ENCODE peak calls at places on chromosomes 16 and 17, in seven cellular contexts. L, Y, O, K, R, Z and C are unnamed samples.

GRCh38 chr16:1960665-1961630 is 1.6 kb downstream of the NDUFB10 start:
- DNase-seq in L (peak; percentile 18), Y (no peak), O (no peak), K (peak; percentile 43), R (no peak), Z (no peak), C (no peak)

GRCh38 chr16:69309316-69309715 is 1.8 kb upstream of the VPS4A start:
- DNase-seq in L (no peak), Y (no peak), O (no peak), K (no peak), R (no peak), Z (no peak), C (no peak)

GRCh38 chr16:73092236-73092781 is 44.4 kb upstream of the ZFHX3 start:
- DNase-seq in L (no peak), Y (no peak), O (no peak), K (no peak), R (no peak), Z (no peak), C (peak; percentile 35)

GRCh38 chr17:48330877-48331276 is 99.1 kb downstream of the SKAP1 start:
- DNase-seq in L (no peak), Y (no peak), O (no peak), K (no peak), R (no peak), Z (no peak), C (no peak)

GRCh38 chr16:17474572-17474971 is 3.8 kb upstream of the XYLT1 start:
- DNase-seq in L (no peak), Y (no peak), O (no peak), K (no peak), R (no peak), Z (no peak), C (no peak)

GRCh38 chr16:57815987-57816745 is 13.9 kb upstream of the KIFC3 start:
- DNase-seq in L (no peak), Y (peak; percentile 40), O (peak; percentile 72), K (peak; percentile 90), R (peak; percentile 69), Z (peak; percentile 71), C (no peak)

GRCh38 chr16:82891918-82892317 is 265.1 kb downstream of the CDH13 start:
- DNase-seq in L (no peak), Y (no peak), O (no peak), K (no peak), R (no peak), Z (no peak), C (no peak)

GRCh38 chr16:89033796-89034572 is 57.0 kb upstream of the CBFA2T3 start:
- DNase-seq in L (no peak), Y (no peak), O (no peak), K (no peak), R (no peak), Z (no peak), C (no peak)

GRCh38 chr17:44719444-44719843 is 11.0 kb downstream of the DBF4B start:
- DNase-seq in L (no peak), Y (no peak), O (no peak), K (no peak), R (no peak), Z (no peak), C (no peak)

GRCh38 chr16:75494696-75495601 is at the start of gene CHST6:
- DNase-seq in L (no peak), Y (no peak), O (peak; percentile 43), K (no peak), R (peak; percentile 47), Z (no peak), C (peak; percentile 59)

GRCh38 chr17:78925662-78926555 is 722 bp upstream of the TIMP2 start:
- DNase-seq in L (no peak), Y (peak; percentile 87), O (peak; percentile 65), K (peak; percentile 89), R (no peak), Z (peak; percentile 70), C (no peak)

GRCh38 chr16:88775825-88776224 is 9.2 kb downstream of the PIEZO1 start:
- DNase-seq in L (no peak), Y (no peak), O (no peak), K (no peak), R (no peak), Z (no peak), C (no peak)

GRCh38 chr16:1890701-1891035 is 18.7 kb upstream of the MEIOB start:
- DNase-seq in L (no peak), Y (no peak), O (no peak), K (no peak), R (no peak), Z (no peak), C (no peak)

GRCh38 chr17:9725575-9725974 is 65.8 kb downstream of the DHRS7C start:
- DNase-seq in L (no peak), Y (no peak), O (no peak), K (no peak), R (no peak), Z (no peak), C (peak; percentile 41)
- TF ChIP-seq CTCF in L (no peak), Y (no peak), O (no peak), K (no peak), R (no peak), Z (no peak), C (no peak)

DNA sequence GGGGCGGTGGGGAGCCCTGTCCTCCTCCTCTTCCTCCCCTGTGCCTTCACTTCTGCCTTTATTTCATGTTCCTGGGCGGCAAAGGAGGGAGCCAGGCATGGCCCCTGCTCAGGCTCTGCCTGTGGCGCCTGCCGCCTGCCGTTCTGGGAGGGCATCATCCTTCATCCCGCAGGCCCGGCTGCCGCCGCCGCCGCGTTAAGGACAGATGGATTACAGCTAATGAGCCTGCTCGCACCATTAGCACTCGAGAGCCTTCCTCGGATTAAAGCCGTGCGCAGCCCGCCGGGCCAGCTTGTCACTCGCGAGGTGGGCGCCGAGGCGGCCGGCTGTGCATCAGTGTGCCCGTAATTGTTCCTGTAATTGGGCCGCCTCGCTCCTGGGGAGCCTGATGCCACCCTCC is 127.7 kb upstream of the GSE1 start:
- DNase-seq in L (peak; percentile 70), Y (no peak), O (no peak), K (no peak), R (no peak), Z (no peak), C (no peak)
- TF ChIP-seq CTCF in L (peak; percentile 38), Y (no peak), O (no peak), K (no peak), R (no peak), Z (no peak), C (no peak)

GRCh38 chr17:56141046-56141839 is 12.0 kb upstream of the ANKFN1 start:
- DNase-seq in L (no peak), Y (no peak), O (no peak), K (peak; percentile 66), R (no peak), Z (no peak), C (no peak)
- TF ChIP-seq CTCF in L (no peak), Y (no peak), O (no peak), K (no peak), R (no peak), Z (no peak), C (no peak)

DNA sequence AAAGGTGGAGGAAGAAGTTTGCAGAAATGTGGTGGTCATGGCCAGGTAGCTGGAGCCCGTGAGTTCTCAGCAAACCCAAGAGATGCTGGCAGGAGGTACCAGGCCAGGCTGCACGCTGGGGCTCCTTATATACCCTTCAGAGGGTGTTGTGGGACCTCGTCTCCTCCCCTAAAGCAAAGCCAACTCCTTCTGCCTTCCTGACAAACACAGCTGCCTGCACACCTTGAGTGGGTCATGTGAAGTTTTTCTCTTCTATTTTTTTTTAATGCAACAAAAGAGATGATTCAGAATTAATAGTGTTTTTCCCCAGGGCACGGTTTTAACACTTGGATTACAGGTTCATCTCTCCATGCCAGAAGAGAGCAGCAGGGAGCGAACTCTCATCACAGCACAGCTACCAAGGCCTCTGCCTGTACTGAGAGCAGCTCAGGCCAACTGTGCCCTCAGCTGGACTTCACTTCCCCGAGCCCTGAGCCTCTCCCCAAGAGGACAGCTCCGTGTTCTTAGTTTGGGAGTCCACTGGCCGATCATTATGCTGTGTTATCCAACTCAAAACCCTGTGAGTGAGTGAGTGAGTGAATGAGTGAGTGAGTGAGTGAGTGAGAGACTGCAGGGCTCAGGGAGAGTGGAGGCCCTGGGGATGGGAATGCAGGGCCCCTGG is at the start of gene KRT15:
- DNase-seq in L (no peak), Y (no peak), O (no peak), K (peak; percentile 34), R (no peak), Z (no peak), C (no peak)
- TF ChIP-seq CTCF in L (no peak), Y (no peak), O (no peak), K (no peak), R (no peak), Z (no peak), C (no peak)

GRCh38 chr17:8986295-8986694 is 20.8 kb upstream of the PIK3R5 start:
- DNase-seq in L (no peak), Y (no peak), O (no peak), K (no peak), R (no peak), Z (no peak), C (no peak)
- TF ChIP-seq CTCF in L (no peak), Y (no peak), O (no peak), K (no peak), R (no peak), Z (peak; percentile 5), C (no peak)

GRCh38 chr16:12903325-12904040 is 2.1 kb downstream of the SHISA9 start:
- DNase-seq in L (no peak), Y (no peak), O (no peak), K (no peak), R (no peak), Z (no peak), C (peak; percentile 12)

GRCh38 chr16:12906765-12907516 is 5.5 kb downstream of the SHISA9 start:
- DNase-seq in L (no peak), Y (no peak), O (no peak), K (no peak), R (no peak), Z (no peak), C (no peak)

GRCh38 chr16:12906271-12906670 is 4.9 kb downstream of the SHISA9 start:
- DNase-seq in L (no peak), Y (no peak), O (no peak), K (no peak), R (no peak), Z (no peak), C (no peak)

GRCh38 chr16:12904041-12904671 is 2.8 kb downstream of the SHISA9 start:
- DNase-seq in L (no peak), Y (no peak), O (no peak), K (no peak), R (no peak), Z (no peak), C (no peak)

DNA sequence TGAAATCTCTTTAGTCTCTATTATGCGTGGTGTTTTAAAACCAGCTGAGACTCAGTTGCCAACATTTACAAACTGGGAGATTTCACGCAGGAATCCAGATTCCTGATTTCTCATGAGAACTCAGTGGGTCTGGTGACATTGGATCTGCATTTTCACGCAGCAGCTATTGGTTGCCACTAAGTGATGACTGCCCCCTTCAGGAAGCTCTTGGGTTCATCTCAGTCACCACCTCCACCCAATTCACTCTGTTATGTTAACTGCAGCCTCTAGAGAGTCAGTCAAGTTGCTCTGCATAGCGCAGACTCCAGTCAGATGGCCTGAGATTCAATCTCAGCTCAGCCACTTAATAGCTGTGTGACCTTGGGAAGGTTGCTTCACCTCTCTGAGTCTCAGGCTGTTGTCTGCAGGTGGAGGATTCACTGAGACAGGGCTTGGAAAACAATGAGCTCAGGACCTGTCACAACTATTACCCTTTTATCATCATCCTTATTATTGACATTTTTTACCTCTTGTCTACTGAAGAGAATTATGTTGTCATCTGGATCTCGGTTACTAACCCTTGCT is 6.4 kb downstream of the SHISA9 start:
- DNase-seq in L (no peak), Y (no peak), O (no peak), K (no peak), R (no peak), Z (no peak), C (no peak)
- TF ChIP-seq CTCF in L (no peak), Y (no peak), O (no peak), K (no peak), R (peak; percentile 14), Z (no peak), C (peak; percentile 34)